ENCODE peak calls at places on chromosomes 6 and 20, in nine cellular contexts. G, R, Q, J, K, B, Y, Z and C are unnamed samples.

GRCh38 chr20:56504373-56505005 is 20.1 kb upstream of the FAM209A start:
- DNase-seq in G (peak), R (no peak), Q (peak), J (peak), K (no peak), B (no peak), Y (no peak), Z (no peak), C (no peak)

GRCh38 chr6:127102299-127102698 is 16.2 kb upstream of the RSPO3 start:
- DNase-seq in G (no peak), R (peak), Q (peak), J (no peak), K (peak), B (no peak), Y (peak), Z (peak), C (no peak)

GRCh38 chr20:10540636-10541493 is 105.8 kb downstream of the SLX4IP start:
- DNase-seq in G (no peak), R (peak), Q (peak), J (no peak), K (peak), B (no peak), Y (peak), Z (peak), C (peak)

GRCh38 chr20:32646486-32646885 is 27.3 kb downstream of the C20orf203 start:
- DNase-seq in G (no peak), R (no peak), Q (no peak), J (no peak), K (no peak), B (no peak), Y (no peak), Z (no peak), C (no peak)

GRCh38 chr6:112338310-112338709 is 8.8 kb upstream of the RFPL4B start:
- DNase-seq in G (no peak), R (no peak), Q (no peak), J (no peak), K (peak), B (no peak), Y (no peak), Z (peak), C (no peak)

GRCh38 chr6:170407200-170407599 is 100.6 kb downstream of the FAM120B start:
- DNase-seq in G (no peak), R (no peak), Q (no peak), J (no peak), K (no peak), B (no peak), Y (no peak), Z (no peak), C (no peak)

GRCh38 chr6:56386717-56387116 is 139.3 kb upstream of the COL21A1 start:
- DNase-seq in G (no peak), R (no peak), Q (no peak), J (no peak), K (no peak), B (no peak), Y (no peak), Z (no peak), C (no peak)

GRCh38 chr6:106562001-106562400 is 67.3 kb downstream of the RTN4IP1 start:
- DNase-seq in G (no peak), R (peak), Q (no peak), J (no peak), K (peak), B (no peak), Y (no peak), Z (no peak), C (no peak)

GRCh38 chr6:32152414-32153251 is 894 bp upstream of the PRRT1 start:
- DNase-seq in G (peak), R (no peak), Q (peak), J (no peak), K (peak), B (no peak), Y (no peak), Z (peak), C (no peak)

GRCh38 chr20:30486103-30486478 is 771.4 kb upstream of the DEFB115 start:
- DNase-seq in G (no peak), R (no peak), Q (no peak), J (no peak), K (no peak), B (no peak), Y (no peak), Z (no peak), C (no peak)

GRCh38 chr20:62980970-62981369 is 25.8 kb downstream of the BHLHE23 start:
- DNase-seq in G (peak), R (no peak), Q (peak), J (peak), K (peak), B (no peak), Y (peak), Z (no peak), C (no peak)

GRCh38 chr20:3461191-3461874 is 9.5 kb upstream of the ATRN start:
- DNase-seq in G (peak), R (no peak), Q (peak), J (no peak), K (no peak), B (no peak), Y (no peak), Z (no peak), C (no peak)

GRCh38 chr6:127191716-127192115 is 73.2 kb downstream of the RSPO3 start:
- DNase-seq in G (no peak), R (no peak), Q (peak), J (no peak), K (peak), B (no peak), Y (no peak), Z (peak), C (no peak)

GRCh38 chr6:43736844-43737243 is 33.2 kb upstream of the VEGFA start:
- DNase-seq in G (no peak), R (no peak), Q (no peak), J (no peak), K (no peak), B (no peak), Y (no peak), Z (no peak), C (no peak)

GRCh38 chr6:55886185-55886836 is 10.9 kb upstream of the BMP5 start:
- DNase-seq in G (peak), R (no peak), Q (peak), J (no peak), K (peak), B (no peak), Y (no peak), Z (peak), C (no peak)

GRCh38 chr6:90374201-90374600 is 77.6 kb upstream of the BACH2 start:
- DNase-seq in G (no peak), R (no peak), Q (no peak), J (no peak), K (no peak), B (no peak), Y (no peak), Z (no peak), C (no peak)

GRCh38 chr20:34525709-34526416 is 9.6 kb downstream of the DYNLRB1 start:
- DNase-seq in G (no peak), R (peak), Q (peak), J (no peak), K (peak), B (peak), Y (peak), Z (peak), C (peak)

GRCh38 chr20:45053441-45054351 is 47.2 kb downstream of the KCNS1 start:
- DNase-seq in G (no peak), R (no peak), Q (no peak), J (no peak), K (no peak), B (no peak), Y (no peak), Z (no peak), C (no peak)

GRCh38 chr6:170221052-170221752 is 69.7 kb downstream of the DLL1 start:
- DNase-seq in G (no peak), R (no peak), Q (no peak), J (no peak), K (no peak), B (peak), Y (no peak), Z (no peak), C (no peak)

GRCh38 chr20:20759132-20759531 is 46.7 kb upstream of the RALGAPA2 start:
- DNase-seq in G (no peak), R (no peak), Q (no peak), J (no peak), K (no peak), B (peak), Y (no peak), Z (no peak), C (no peak)

GRCh38 chr20:23550227-23550626 is 18.1 kb downstream of the CST9L start:
- DNase-seq in G (no peak), R (no peak), Q (no peak), J (no peak), K (peak), B (no peak), Y (no peak), Z (no peak), C (no peak)

GRCh38 chr6:165804331-165805066 is 141.5 kb upstream of the PDE10A start:
- DNase-seq in G (peak), R (no peak), Q (peak), J (no peak), K (no peak), B (no peak), Y (no peak), Z (no peak), C (no peak)

GRCh38 chr6:109783245-109783990 is 92.3 kb downstream of the FIG4 start:
- DNase-seq in G (peak), R (no peak), Q (peak), J (no peak), K (peak), B (no peak), Y (no peak), Z (no peak), C (no peak)

DNA sequence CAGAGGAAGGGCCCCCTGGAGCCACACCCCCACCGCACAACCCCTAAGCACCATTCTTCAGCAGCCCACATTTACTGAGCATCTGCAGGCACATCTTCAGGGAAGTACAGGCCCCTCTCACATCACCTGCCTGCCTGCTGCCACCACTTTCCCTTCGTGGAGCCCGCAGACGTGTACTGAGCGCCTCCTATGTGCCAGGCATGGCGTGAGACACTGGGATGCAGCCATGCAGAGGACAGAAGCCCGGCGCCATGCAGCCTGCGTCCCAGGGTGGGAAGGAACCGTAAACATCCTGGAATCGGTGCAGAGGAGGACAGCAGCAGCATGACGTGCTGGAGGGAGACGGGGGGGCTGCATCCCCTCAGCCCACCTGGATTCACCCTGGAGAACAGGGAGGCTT is 78.1 kb downstream of the GRM4 start:
- DNase-seq in G (peak), R (no peak), Q (peak), J (no peak), K (peak), B (no peak), Y (peak), Z (no peak), C (no peak)
- TF ChIP-seq CTCF in G (peak), R (no peak), Q (peak), J (peak), K (no peak), B (no peak), Y (peak), Z (peak), C (no peak)

GRCh38 chr20:51386586-51386985 is 155.9 kb downstream of the NFATC2 start:
- DNase-seq in G (no peak), R (no peak), Q (no peak), J (no peak), K (no peak), B (no peak), Y (no peak), Z (no peak), C (no peak)

GRCh38 chr20:51384854-51385253 is 157.7 kb downstream of the NFATC2 start:
- DNase-seq in G (no peak), R (no peak), Q (no peak), J (no peak), K (no peak), B (no peak), Y (no peak), Z (no peak), C (no peak)

GRCh38 chr20:51387125-51387865 is 155.2 kb downstream of the NFATC2 start:
- DNase-seq in G (peak), R (no peak), Q (no peak), J (no peak), K (no peak), B (no peak), Y (no peak), Z (no peak), C (no peak)

GRCh38 chr20:51383891-51384510 is 158.5 kb downstream of the NFATC2 start:
- DNase-seq in G (no peak), R (no peak), Q (no peak), J (no peak), K (peak), B (no peak), Y (no peak), Z (no peak), C (no peak)

DNA sequence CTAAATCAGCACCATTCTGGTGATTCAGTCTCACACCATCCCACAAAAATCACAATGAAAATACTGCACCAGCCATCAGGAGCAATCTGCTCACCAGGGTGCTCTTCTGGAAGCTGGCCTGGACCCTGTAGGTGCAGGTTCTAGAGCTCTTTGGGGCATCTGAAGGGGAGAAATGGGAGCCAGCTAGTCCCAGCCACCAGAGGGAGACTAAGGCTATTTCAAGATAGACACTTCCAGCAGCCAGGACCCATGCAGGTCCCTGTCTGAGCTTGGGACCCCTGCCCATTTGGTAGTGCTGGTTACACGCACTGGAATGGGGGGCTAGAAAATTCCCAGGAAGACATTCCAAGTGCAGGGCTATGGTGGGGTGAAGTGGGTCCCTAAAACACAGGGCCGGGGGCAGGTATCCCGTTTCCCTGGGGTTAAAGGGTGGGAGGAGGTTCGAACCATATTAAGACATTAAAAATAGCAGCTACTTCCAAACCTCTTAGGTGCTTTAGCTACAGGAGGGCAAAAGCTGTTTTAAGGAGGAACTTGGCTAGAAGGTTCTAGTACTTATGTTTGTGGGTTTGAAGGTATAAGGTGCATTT is 156.5 kb downstream of the NFATC2 start:
- DNase-seq in G (peak), R (no peak), Q (peak), J (no peak), K (peak), B (no peak), Y (peak), Z (peak), C (peak)
- TF ChIP-seq CTCF in G (peak), R (peak), Q (peak), J (peak), K (peak), B (peak), Y (peak), Z (peak), C (peak)

GRCh38 chr6:41702089-41702745 is 33.2 kb downstream of the TFEB start:
- DNase-seq in G (no peak), R (no peak), Q (no peak), J (no peak), K (no peak), B (no peak), Y (no peak), Z (no peak), C (no peak)

GRCh38 chr6:41698350-41698781 is 37.0 kb downstream of the TFEB start:
- DNase-seq in G (no peak), R (peak), Q (peak), J (no peak), K (no peak), B (no peak), Y (no peak), Z (peak), C (no peak)

GRCh38 chr6:41699063-41699462 is 36.3 kb downstream of the TFEB start:
- DNase-seq in G (no peak), R (no peak), Q (no peak), J (no peak), K (no peak), B (no peak), Y (no peak), Z (no peak), C (no peak)

GRCh38 chr6:41702771-41703494 is 32.5 kb downstream of the TFEB start:
- DNase-seq in G (no peak), R (no peak), Q (no peak), J (no peak), K (no peak), B (no peak), Y (no peak), Z (no peak), C (no peak)

DNA sequence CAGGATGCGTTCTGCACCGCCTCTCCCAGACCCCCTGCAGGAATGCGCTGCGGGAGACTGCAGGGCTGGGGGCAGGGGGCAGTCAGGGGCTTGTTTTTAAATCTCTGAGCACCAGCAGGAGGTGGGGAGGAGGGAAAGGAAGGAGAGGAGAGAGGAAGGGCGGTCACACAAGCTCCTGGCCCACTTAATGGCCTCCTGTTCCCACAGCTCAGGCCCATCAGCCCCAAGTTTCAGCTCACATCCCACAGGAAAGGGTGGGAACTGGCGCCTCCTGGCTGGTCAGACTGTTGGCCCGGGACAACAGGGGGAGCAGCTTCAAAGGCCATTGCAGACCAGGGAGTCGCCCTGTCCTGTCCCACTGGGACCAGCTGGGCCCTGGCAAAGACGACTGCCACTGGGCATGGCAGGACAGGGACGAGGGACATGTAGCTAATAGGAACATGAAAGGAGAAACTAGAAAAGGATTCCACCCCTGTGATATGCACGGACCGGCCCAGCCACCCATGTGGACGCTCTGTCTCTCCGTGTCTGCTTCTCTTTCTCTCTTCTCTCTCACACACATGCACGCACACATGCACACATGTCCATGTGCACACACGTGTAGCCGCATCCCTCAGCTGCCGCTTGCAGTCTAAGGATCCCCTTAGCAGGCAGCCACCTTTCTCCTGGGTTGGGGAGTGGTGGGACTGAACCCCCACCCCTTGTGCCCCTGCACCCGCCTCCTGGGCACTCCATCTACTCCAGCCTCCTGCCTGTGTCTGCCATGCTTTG is 34.6 kb downstream of the TFEB start:
- DNase-seq in G (peak), R (no peak), Q (peak), J (no peak), K (no peak), B (no peak), Y (no peak), Z (no peak), C (no peak)
- TF ChIP-seq CTCF in G (no peak), R (no peak), Q (peak), J (no peak), K (no peak), B (no peak), Y (no peak), Z (peak), C (no peak)

GRCh38 chr20:25195014-25195961 is at the start of gene ENTPD6:
- DNase-seq in G (peak), R (peak), Q (peak), J (peak), K (peak), B (peak), Y (peak), Z (peak), C (peak)
- TF ChIP-seq CTCF in G (peak), R (no peak), Q (peak), J (peak), K (no peak), B (no peak), Y (peak), Z (peak), C (no peak)